ENCODE peak calls at places on chromosomes 11 and 22, in seven cellular contexts. Q is IMR-90; C is uterus; R is endodermal cell; Z is CD8-positive, alpha-beta T cell; D is K562; P is Caco-2. S is an unnamed sample.

GRCh38 chr22:46742576-46743221 is 4.6 kb upstream of the CERK start:
- DNase-seq in Q (no peak), Z (no peak), P (peak; percentile 77), D (no peak), C (no peak), R (no peak), S (no peak)

GRCh38 chr11:46607516-46607915 is 9.5 kb downstream of the HARBI1 start:
- DNase-seq in Q (no peak), P (no peak), R (no peak), D (no peak), Z (no peak), C (no peak), S (no peak)

GRCh38 chr11:116527180-116527991 is 245.4 kb downstream of the BUD13 start:
- DNase-seq in Z (no peak), R (peak; percentile 44), D (no peak), P (peak; percentile 33), C (no peak), Q (no peak), S (no peak)

GRCh38 chr11:59923813-59924212 is 14.4 kb upstream of the OOSP1 start:
- DNase-seq in D (no peak), Q (no peak), R (peak; percentile 59), P (no peak), Z (no peak), C (no peak), S (no peak)

GRCh38 chr22:44272330-44272729 is 40.4 kb downstream of the SHISAL1 start:
- DNase-seq in Z (no peak), Q (no peak), D (no peak), P (no peak), C (no peak), R (peak; percentile 29), S (no peak)

GRCh38 chr11:130074736-130075135 is 5.0 kb downstream of the APLP2 start:
- DNase-seq in C (no peak), P (no peak), Z (no peak), R (no peak), D (no peak), Q (no peak), S (no peak)

GRCh38 chr11:36376888-36377758 is 81.0 kb downstream of the PRR5L start:
- DNase-seq in R (peak; percentile 90), C (peak; percentile 31), P (peak; percentile 38), D (no peak), Q (peak; percentile 28), Z (peak; percentile 67), S (peak; percentile 83)

GRCh38 chr11:57776577-57776976 is 15.0 kb downstream of the CTNND1 start:
- DNase-seq in R (no peak), D (no peak), Z (no peak), C (no peak), Q (no peak), P (no peak), S (no peak)

GRCh38 chr22:20750461-20751184 is 23.3 kb upstream of the SERPIND1 start:
- DNase-seq in Q (peak; percentile 90), R (no peak), C (peak; percentile 66), Z (no peak), P (no peak), D (peak; percentile 77), S (peak; percentile 86)

GRCh38 chr22:28237092-28237491 is 318.0 kb upstream of the PITPNB start:
- DNase-seq in Z (no peak), Q (peak; percentile 27), P (no peak), R (no peak), D (no peak), C (no peak), S (peak; percentile 36)

GRCh38 chr11:72375241-72375640 is 59.1 kb downstream of the CLPB start:
- DNase-seq in D (no peak), R (no peak), Z (no peak), C (no peak), Q (no peak), P (no peak), S (no peak)

GRCh38 chr22:25334091-25334490 is 114.7 kb downstream of the CRYBB2 start:
- DNase-seq in Z (no peak), P (no peak), R (peak; percentile 94), D (peak; percentile 31), C (no peak), Q (peak; percentile 16), S (peak; percentile 7)

GRCh38 chr11:19508166-19508565 is 204.5 kb upstream of the NAV2 start:
- DNase-seq in Q (peak; percentile 3), D (peak; percentile 23), P (peak; percentile 77), C (no peak), R (no peak), Z (no peak), S (no peak)

GRCh38 chr11:62504158-62504973 is 42.2 kb downstream of the AHNAK start:
- DNase-seq in Z (no peak), P (peak; percentile 77), C (no peak), Q (no peak), D (no peak), R (peak; percentile 72), S (no peak)
- H3K4me3 ChIP-seq in Z (no peak overlapping the region), P (no peak overlapping the region), C (no peak overlapping the region), Q (no peak overlapping the region), D (no peak overlapping the region), R (no peak overlapping the region), S (no peak overlapping the region)

GRCh38 chr11:106706355-106706754 is 311.9 kb downstream of the GUCY1A2 start:
- DNase-seq in Q (peak; percentile 67), P (no peak), R (no peak), C (no peak), D (no peak), Z (no peak), S (peak; percentile 45)
- H3K9me3 ChIP-seq in Q (no peaks in the 10 kb centered on the region), P (no peaks in the 10 kb centered on the region), R (no peaks in the 10 kb centered on the region), C (no peaks in the 10 kb centered on the region), D (no peaks in the 10 kb centered on the region), Z (no peaks in the 10 kb centered on the region), S (no peaks in the 10 kb centered on the region)

DNA sequence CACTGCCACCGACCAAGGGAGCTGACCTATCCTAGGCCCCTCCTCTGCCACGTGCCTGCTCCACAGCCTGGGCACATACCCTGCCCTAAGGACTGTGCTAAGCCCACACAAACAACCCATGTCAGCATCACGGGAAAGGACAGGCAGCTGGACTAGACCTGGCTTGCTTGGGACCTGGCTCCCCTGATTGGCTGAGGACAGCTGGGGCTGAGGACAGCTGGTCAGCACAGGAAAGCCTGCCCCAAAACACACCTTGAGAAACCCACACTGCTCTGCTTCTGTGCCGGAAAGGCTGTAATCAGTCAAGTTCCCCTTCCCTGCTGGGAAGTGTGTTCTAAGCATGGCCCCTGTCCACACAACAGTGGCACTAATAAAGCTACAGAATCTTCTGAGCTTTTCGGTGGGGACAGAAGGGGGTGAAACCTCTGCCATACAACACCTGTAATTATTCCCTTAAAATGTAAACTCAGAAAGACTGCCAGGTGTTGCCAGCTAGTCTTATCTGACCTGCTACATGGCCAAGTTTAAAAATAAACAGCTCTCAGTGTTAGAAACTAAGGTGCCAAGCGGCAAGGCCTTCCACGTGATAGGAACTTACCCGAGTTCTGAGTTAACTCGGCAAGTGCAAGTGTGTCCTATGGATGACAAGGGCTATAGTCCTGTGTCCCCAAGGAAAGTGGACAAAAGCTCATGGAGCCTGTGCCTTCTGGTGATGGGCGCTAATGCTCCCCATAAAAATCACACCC is 35.7 kb upstream of the ARFGAP3 start:
- DNase-seq in Z (no peak), P (no peak), C (no peak), R (no peak), Q (no peak), D (no peak), S (no peak)
- H3K4me1 ChIP-seq in Z (peaks cover 31% of the 10 kb centered on the region), P (peaks cover 9% of the 10 kb centered on the region), C (no peaks in the 10 kb centered on the region), R (no peaks in the 10 kb centered on the region), Q (no peaks in the 10 kb centered on the region), D (no peaks in the 10 kb centered on the region), S (no peaks in the 10 kb centered on the region)

DNA sequence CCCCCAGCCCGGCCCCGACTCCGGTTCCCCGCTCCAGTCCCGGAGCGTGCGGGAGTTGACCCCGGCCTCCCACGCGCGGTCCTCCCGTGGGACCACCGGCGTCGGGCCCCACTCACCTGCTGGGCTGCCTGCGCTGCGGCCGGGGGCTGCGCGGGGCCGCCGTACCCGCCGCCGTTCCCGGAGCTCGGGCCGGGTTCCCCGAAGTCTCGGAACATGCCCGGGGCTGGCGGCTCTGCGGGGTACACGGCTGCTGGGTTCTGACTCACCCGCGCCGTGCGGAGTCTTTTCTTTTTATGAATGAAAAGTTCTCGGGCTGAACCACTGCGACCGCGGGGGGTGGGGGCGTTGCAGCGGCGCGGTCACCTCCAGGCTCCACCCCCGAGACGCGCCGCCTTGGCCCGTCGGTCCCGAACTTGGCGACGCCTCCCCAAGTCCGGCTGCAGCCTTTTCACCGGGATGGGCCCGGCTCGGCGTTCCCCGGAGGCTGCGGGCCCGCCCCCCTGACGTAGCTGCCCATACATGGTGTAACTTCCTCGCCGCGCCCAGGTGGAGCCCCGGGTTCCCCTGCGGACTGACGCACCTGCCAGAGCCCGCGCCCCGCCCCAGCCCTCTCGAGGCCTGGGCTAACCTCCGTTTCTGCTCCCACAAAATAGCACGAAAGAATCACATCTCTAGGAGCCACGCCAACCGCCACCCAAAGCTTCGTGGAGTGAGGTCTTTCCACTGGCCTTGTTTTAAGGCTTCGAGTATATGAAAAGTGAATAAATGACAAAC is at the start of gene FOSL1:
- DNase-seq in C (peak; percentile 77), D (peak; percentile 93), P (peak; percentile 97), Z (peak; percentile 88), Q (peak; percentile 97), R (peak; percentile 98), S (peak; percentile 96)
- H3K4me3 ChIP-seq in C (peak within 1 kb of the TSS; percentile 38), D (peak within 1 kb of the TSS; percentile 89), P (peak within 1 kb of the TSS; percentile 75), Z (peak within 1 kb of the TSS; percentile 49), Q (peak within 1 kb of the TSS; percentile 98), R (peak within 1 kb of the TSS; percentile 59), S (peak within 1 kb of the TSS; percentile 89)

GRCh38 chr11:132556316-132556715 is 976.0 kb downstream of the OPCML start:
- DNase-seq in Z (no peak), D (no peak), P (no peak), Q (no peak), C (no peak), R (no peak), S (no peak)

GRCh38 chr11:132549571-132549970 is 982.7 kb downstream of the OPCML start:
- DNase-seq in P (no peak), Q (no peak), D (no peak), Z (no peak), C (no peak), R (no peak), S (no peak)

GRCh38 chr11:132549001-132549400 is 983.3 kb downstream of the OPCML start:
- DNase-seq in C (no peak), D (no peak), R (no peak), P (no peak), Q (no peak), Z (no peak), S (no peak)

GRCh38 chr11:132555617-132556016 is 976.7 kb downstream of the OPCML start:
- DNase-seq in R (no peak), Q (no peak), C (no peak), D (no peak), Z (no peak), P (no peak), S (no peak)

DNA sequence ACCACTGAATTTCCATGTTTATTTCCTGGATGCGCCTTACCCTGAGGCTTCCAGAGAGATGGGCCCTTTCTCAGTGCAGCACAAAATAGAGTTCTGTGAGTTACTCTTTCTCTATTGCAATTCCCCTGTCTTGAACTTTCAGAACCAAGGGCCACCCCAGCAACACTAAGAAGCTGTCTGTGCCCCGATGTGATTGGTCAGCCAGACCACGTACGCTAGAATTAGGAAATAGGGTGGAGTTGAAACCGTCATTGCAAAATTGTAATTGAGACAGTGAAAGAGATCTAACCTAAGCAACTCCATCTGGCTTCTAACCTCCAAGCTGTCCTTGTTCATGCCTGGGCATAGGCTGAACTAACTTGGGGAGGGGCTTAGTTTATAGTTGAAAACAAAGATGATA is 981.3 kb downstream of the OPCML start:
- DNase-seq in P (no peak), Z (no peak), D (no peak), Q (no peak), R (no peak), C (no peak), S (no peak)
- H3K9me3 ChIP-seq in P (no peaks in the 10 kb centered on the region), Z (no peaks in the 10 kb centered on the region), D (no peaks in the 10 kb centered on the region), Q (no peaks in the 10 kb centered on the region), R (no peaks in the 10 kb centered on the region), C (no peaks in the 10 kb centered on the region), S (peaks cover 9% of the 10 kb centered on the region)